ENCODE peak calls at places on chromosomes 7 and 10, in six cellular contexts. W is NB4, I is NCI-H345, X is upper lobe of right lung, R is keratinocyte, J is fibroblast of villous mesenchyme. A is an unnamed sample.

GRCh38 chr10:7027913-7028808 is 382.7 kb downstream of the SFMBT2 start:
- DNase-seq in W (peak; percentile 94), I (no peak), X (no peak), R (no peak), J (peak; percentile 50), A (no peak)

GRCh38 chr7:111242361-111242760 is 151.4 kb downstream of the LRRN3 start:
- DNase-seq in W (no peak), I (peak; percentile 69), X (no peak), R (no peak), J (no peak), A (no peak)

GRCh38 chr7:132455306-132455705 is 121.0 kb downstream of the PLXNA4 start:
- DNase-seq in W (no peak), I (peak; percentile 67), X (no peak), R (no peak), J (no peak), A (no peak)

GRCh38 chr10:125149278-125150047 is 10.9 kb downstream of the CTBP2 start:
- DNase-seq in W (peak; percentile 34), I (peak; percentile 88), X (no peak), R (peak; percentile 73), J (peak; percentile 84), A (peak; percentile 21)

GRCh38 chr7:82578430-82578829 is 134.9 kb upstream of the CACNA2D1 start:
- DNase-seq in W (no peak), I (no peak), X (no peak), R (no peak), J (no peak), A (no peak)

GRCh38 chr7:37491919-37492694 is 43.4 kb upstream of the ELMO1 start:
- DNase-seq in W (no peak), I (no peak), X (no peak), R (no peak), J (no peak), A (no peak)

GRCh38 chr7:118590107-118590506 is 365.6 kb downstream of the ANKRD7 start:
- DNase-seq in W (peak; percentile 49), I (no peak), X (no peak), R (no peak), J (peak; percentile 0), A (no peak)

GRCh38 chr10:93248583-93249227 is 175.0 kb downstream of the CYP26A1 start:
- DNase-seq in W (no peak), I (no peak), X (no peak), R (no peak), J (no peak), A (no peak)

GRCh38 chr7:768881-769504 is 41.9 kb upstream of the PRKAR1B start:
- DNase-seq in W (peak; percentile 18), I (no peak), X (no peak), R (no peak), J (peak; percentile 34), A (no peak)

GRCh38 chr10:128641998-128642397 is 515.8 kb upstream of the MKI67 start:
- DNase-seq in W (no peak), I (no peak), X (no peak), R (no peak), J (no peak), A (no peak)